ENCODE peak calls at places on chromosomes 4 and X, in nine cellular contexts. O is uterus, I is endodermal cell, B is neural progenitor cell, H is heart right ventricle, U is stomach, K is GM23338, J is lung, Q is upper lobe of right lung. Z is an unnamed sample. For H3K4me1, the result is how much of the 10 kb centered on the place peaks cover.

GRCh38 chr4:138222041-138222440 is 20.1 kb downstream of the SLC7A11 start:
- DNase-seq in O (no peak), I (no peak), B (no peak), H (no peak), U (no peak), K (no peak), J (no peak), Q (no peak), Z (peak)

GRCh38 chr4:153603258-153603657 is 80.8 kb upstream of the TLR2 start:
- DNase-seq in O (no peak), I (no peak), B (no peak), H (no peak), U (no peak), K (no peak), J (no peak), Q (no peak), Z (no peak)

GRCh38 chrX:137565921-137566745 is at the start of gene ZIC3:
- DNase-seq in O (peak), I (peak), B (peak), H (peak), U (peak), K (peak), J (peak), Q (peak), Z (peak)

GRCh38 chr4:98672583-98673281 is 14.3 kb upstream of the TSPAN5 start:
- DNase-seq in O (no peak), I (no peak), B (no peak), H (no peak), U (no peak), K (no peak), J (no peak), Q (no peak), Z (no peak)

GRCh38 chr4:22587253-22587652 is 71.4 kb upstream of the ADGRA3 start:
- DNase-seq in O (no peak), I (no peak), B (no peak), H (no peak), U (no peak), K (no peak), J (no peak), Q (no peak), Z (no peak)

GRCh38 chr4:155173371-155173770 is 35.1 kb upstream of the NPY2R start:
- DNase-seq in O (no peak), I (no peak), B (no peak), H (no peak), U (no peak), K (no peak), J (no peak), Q (no peak), Z (no peak)

GRCh38 chr4:12679217-12679616 is 804.9 kb downstream of the RAB28 start:
- DNase-seq in O (no peak), I (no peak), B (no peak), H (no peak), U (no peak), K (peak), J (no peak), Q (no peak), Z (no peak)

GRCh38 chrX:66731398-66731797 is 92.5 kb upstream of the EDA2R start:
- DNase-seq in O (no peak), I (no peak), B (peak), H (no peak), U (no peak), K (peak), J (no peak), Q (no peak), Z (no peak)

GRCh38 chr4:109131559-109131958 is 170.9 kb downstream of the COL25A1 start:
- DNase-seq in O (no peak), I (no peak), B (no peak), H (no peak), U (no peak), K (no peak), J (no peak), Q (no peak), Z (no peak)

GRCh38 chr4:4225915-4226605 is 669 bp downstream of the OTOP1 start:
- DNase-seq in O (no peak), I (peak), B (peak), H (no peak), U (no peak), K (peak), J (no peak), Q (no peak), Z (no peak)

GRCh38 chr4:14924945-14925344 is 77.3 kb upstream of the CPEB2 start:
- DNase-seq in O (no peak), I (no peak), B (no peak), H (no peak), U (no peak), K (no peak), J (no peak), Q (no peak), Z (no peak)

GRCh38 chr4:88745581-88746163 is 48.0 kb upstream of the NAP1L5 start:
- DNase-seq in O (no peak), I (no peak), B (no peak), H (no peak), U (no peak), K (no peak), J (no peak), Q (no peak), Z (no peak)

GRCh38 chrX:115988825-115989224 is 181.7 kb upstream of the AGTR2 start:
- DNase-seq in O (no peak), I (no peak), B (no peak), H (no peak), U (no peak), K (peak), J (no peak), Q (no peak), Z (no peak)

GRCh38 chrX:40105791-40106676 is 8.3 kb upstream of the BCOR start:
- DNase-seq in O (peak), I (peak), B (peak), H (peak), U (peak), K (peak), J (no peak), Q (peak), Z (peak)

GRCh38 chr4:169079942-169080827 is 70.1 kb upstream of the CBR4 start:
- DNase-seq in O (peak), I (no peak), B (no peak), H (peak), U (peak), K (no peak), J (no peak), Q (peak), Z (no peak)

GRCh38 chr4:125314676-125315570 is at the start of gene FAT4:
- DNase-seq in O (peak), I (peak), B (peak), H (peak), U (peak), K (peak), J (peak), Q (peak), Z (peak)

GRCh38 chr4:140609548-140610425 is 41.0 kb upstream of the UCP1 start:
- DNase-seq in O (no peak), I (no peak), B (peak), H (no peak), U (no peak), K (peak), J (no peak), Q (no peak), Z (no peak)

GRCh38 chr4:38123555-38123954 is 163.4 kb downstream of the PTTG2 start:
- DNase-seq in O (no peak), I (no peak), B (no peak), H (no peak), U (no peak), K (no peak), J (no peak), Q (no peak), Z (no peak)

GRCh38 chrX:18971506-18971905 is 12.4 kb downstream of the PHKA2 start:
- DNase-seq in O (no peak), I (no peak), B (no peak), H (no peak), U (no peak), K (no peak), J (no peak), Q (no peak), Z (no peak)

GRCh38 chr4:5724377-5724776 is 13.4 kb downstream of the EVC start:
- DNase-seq in O (no peak), I (no peak), B (no peak), H (no peak), U (no peak), K (no peak), J (no peak), Q (no peak), Z (no peak)

DNA sequence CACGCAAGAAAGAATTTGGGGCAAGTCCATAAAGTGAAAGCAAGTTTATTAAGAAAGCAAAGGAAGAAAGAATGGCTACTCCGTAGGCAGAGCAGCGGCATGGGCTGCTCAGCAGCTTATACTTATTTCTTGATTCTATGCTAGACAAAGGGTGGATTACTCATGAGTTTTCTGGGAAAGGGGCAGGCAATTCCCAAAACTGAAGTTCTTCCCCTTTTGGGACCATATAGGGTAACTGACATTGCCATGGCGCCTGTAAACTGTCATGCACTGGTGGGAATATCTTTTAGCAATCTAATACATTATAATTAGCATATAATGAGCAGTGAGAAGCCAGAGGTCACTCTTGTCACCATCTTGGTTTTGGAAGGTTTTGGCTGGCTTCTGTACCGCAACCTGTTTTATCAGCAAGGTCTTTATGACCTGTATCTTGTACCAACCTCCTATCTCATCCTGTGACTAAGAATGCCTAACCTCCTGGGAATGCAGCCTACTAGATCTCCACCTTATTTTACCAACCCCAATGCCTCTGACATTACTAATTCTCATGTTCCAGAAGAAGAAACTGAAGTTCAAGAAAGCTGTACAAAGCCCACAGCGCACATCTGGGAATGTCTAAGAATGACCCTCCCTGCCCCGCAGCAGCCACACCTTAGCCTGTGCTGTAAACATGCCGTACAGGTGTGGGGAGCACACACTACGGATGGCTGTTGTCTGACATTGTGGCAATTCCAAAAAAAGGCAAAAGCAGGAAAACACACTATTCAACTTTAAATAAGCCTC is 18.6 kb downstream of the RXFP1 start:
- DNase-seq in O (no peak), I (no peak), B (no peak), H (no peak), U (no peak), K (no peak), J (no peak), Q (no peak), Z (no peak)
- H3K4me1 ChIP-seq in O (under half), I (under half), B (under half), H (under half), U (under half), K (under half), J (under half), Q (under half), Z (under half)

GRCh38 chrX:153493085-153493484 is 1.7 kb upstream of the BGN start:
- DNase-seq in O (no peak), I (no peak), B (no peak), H (no peak), U (no peak), K (no peak), J (no peak), Q (no peak), Z (no peak)

GRCh38 chrX:153495903-153496629 is 1.3 kb downstream of the BGN start:
- DNase-seq in O (no peak), I (no peak), B (no peak), H (no peak), U (no peak), K (no peak), J (no peak), Q (no peak), Z (no peak)

GRCh38 chrX:153494541-153495361 is at the start of gene BGN:
- DNase-seq in O (peak), I (peak), B (peak), H (peak), U (no peak), K (peak), J (no peak), Q (no peak), Z (no peak)

GRCh38 chrX:153494061-153494460 is 719 bp upstream of the BGN start:
- DNase-seq in O (no peak), I (no peak), B (no peak), H (no peak), U (no peak), K (no peak), J (no peak), Q (no peak), Z (no peak)

GRCh38 chrX:153495362-153495751 is 577 bp downstream of the BGN start:
- DNase-seq in O (peak), I (no peak), B (no peak), H (peak), U (no peak), K (no peak), J (no peak), Q (no peak), Z (no peak)
- H3K4me1 ChIP-seq in O (under half), I (under half), B (under half), H (under half), U (under half), K (under half), J (under half), Q (under half), Z (under half)

DNA sequence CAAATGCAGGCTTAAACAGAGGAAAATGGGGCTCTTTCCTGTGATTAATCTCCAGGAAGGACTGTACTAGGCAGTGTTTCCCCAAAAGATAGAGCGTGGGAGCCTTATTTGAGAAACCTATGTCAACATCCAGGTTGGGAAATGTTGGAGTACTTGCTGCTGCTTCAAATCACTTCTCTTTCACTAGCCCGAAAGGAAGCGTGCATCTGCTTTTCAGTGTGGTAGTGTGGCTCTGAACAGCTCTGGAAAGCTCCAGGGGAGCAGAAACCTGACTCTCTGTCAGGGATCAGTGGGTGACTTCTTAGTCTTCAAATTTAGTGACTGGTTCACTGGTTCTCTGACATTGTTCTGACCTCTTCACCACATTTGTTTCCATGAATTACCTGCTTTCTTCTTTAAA is 36.8 kb downstream of the DLG3 start:
- DNase-seq in O (no peak), I (no peak), B (peak), H (no peak), U (no peak), K (no peak), J (no peak), Q (no peak), Z (no peak)
- H3K4me1 ChIP-seq in O (under half), I (under half), B (under half), H (under half), U (under half), K (half or more), J (under half), Q (under half), Z (half or more)

DNA sequence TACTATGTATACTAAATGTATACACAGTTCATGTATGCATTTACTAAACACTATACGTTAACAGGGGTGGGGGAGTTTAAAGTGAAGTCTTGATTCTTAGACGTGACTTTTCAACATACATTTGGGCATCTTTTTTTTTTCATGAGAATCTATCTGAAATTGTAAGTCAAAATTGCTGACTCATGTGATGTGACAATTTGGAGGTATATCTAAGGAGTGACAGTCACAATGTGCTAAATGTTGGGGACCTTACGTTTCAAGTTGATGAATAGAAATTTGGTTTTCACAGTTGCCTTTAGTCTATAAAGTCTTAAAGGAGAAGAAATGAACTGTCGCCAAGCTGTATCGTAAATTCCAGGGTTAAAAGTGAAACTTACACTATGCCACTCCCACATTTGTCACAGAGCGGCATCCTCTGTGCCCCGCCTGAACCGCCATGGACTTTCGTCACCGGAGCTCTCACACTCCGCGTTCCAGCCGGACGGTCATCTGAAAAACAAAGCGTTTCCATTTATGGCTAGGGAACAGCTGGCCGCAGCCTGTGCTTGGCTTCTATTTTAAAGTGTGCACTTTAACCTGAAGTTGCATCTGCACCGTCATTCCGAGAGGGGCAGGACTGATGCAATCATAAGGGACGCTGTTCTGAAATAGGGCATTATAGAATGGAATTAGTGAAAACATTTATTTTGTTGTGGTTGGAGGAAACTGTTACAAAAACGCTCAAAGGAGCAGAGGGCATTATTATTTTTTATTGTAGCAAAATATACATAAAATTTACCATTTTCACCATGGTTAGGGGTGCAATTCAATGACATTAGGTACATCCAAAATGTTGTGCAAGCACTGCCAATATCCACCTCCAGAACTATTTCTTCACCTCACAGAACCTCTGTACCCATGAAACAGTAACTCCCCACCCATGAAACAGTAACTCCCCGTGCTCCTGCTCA is 30.9 kb downstream of the PDLIM3 start:
- DNase-seq in O (peak), I (no peak), B (no peak), H (peak), U (peak), K (no peak), J (peak), Q (peak), Z (peak)
- H3K4me1 ChIP-seq in O (under half), I (under half), B (under half), H (under half), U (under half), K (under half), J (under half), Q (under half), Z (under half)

DNA sequence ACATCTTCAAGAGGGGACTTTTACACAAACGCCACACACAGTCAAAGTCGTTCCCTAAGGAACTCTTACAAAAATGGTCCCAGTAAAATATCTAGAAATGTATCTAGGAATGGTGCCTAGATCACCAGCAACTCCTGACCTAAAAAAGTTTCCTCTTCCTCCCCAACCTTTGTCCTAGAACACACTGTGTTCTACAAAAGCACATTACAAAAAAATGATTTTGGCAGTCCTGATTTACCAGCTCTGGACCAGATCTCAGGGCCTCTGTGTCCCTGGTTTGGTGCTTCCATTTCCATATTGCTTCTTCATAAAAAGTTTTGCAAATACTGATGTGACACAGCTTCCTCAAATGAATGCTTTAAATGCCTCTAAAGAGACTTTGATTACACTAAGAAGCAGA is 55.0 kb downstream of the LNX1 start:
- DNase-seq in O (no peak), I (no peak), B (no peak), H (no peak), U (no peak), K (no peak), J (no peak), Q (no peak), Z (no peak)
- H3K4me1 ChIP-seq in O (under half), I (under half), B (under half), H (under half), U (under half), K (under half), J (under half), Q (under half), Z (under half)

Z was measured in body of pancreas.